ENCODE peak calls at places on chromosomes 6 and 20, in six cellular contexts. M is nephron progenitor cell, W is omental fat pad, U is iris pigment epithelial cell, F is Right ventricle myocardium superior, L is fibroblast of mammary gland. Q is an unnamed sample.

GRCh38 chr20:48577557-48577956 is 250.2 kb downstream of the PREX1 start:
- DNase-seq in F (no peak), U (no peak), W (no peak), L (no peak), M (no peak), Q (no peak)

GRCh38 chr20:40073535-40074111 is 615.4 kb downstream of the MAFB start:
- DNase-seq in M (peak; percentile 29), L (peak; percentile 2), U (no peak), F (no peak), W (no peak), Q (no peak)

GRCh38 chr6:37928217-37928616 is 108.7 kb downstream of the ZFAND3 start:
- DNase-seq in W (no peak), F (no peak), M (no peak), L (no peak), U (no peak), Q (no peak)

GRCh38 chr6:7902221-7902620 is 8.4 kb downstream of the TXNDC5 start:
- DNase-seq in F (no peak), L (no peak), W (no peak), M (no peak), U (no peak), Q (no peak)

GRCh38 chr6:3355358-3356055 is 96.8 kb downstream of the PSMG4 start:
- DNase-seq in L (no peak), M (no peak), W (no peak), F (no peak), U (peak; percentile 14), Q (peak; percentile 80)

GRCh38 chr6:44676826-44677433 is 289.4 kb downstream of the CDC5L start:
- DNase-seq in U (no peak), L (peak; percentile 47), F (no peak), M (no peak), W (no peak), Q (no peak)

GRCh38 chr6:25995507-25995906 is 32.9 kb downstream of the TRIM38 start:
- DNase-seq in M (no peak), L (no peak), F (no peak), U (no peak), W (no peak), Q (no peak)

GRCh38 chr6:11043552-11043960 is 549 bp downstream of the ELOVL2 start:
- DNase-seq in M (peak; percentile 52), F (peak; percentile 44), L (no peak), U (no peak), W (no peak), Q (no peak)

Q was measured in sigmoid colon.